ENCODE peak calls at places on chromosomes 2 and 18, in six cellular contexts. S is HCT116, M is GM12891, B is suprapubic skin, T is GM12892, E is heart left ventricle. H is an unnamed sample.

GRCh38 chr2:144517825-144518699 is 1.9 kb downstream of the ZEB2 start:
- DNase-seq in S (no peak), M (no peak), B (no peak), T (no peak), E (no peak), H (no peak)

GRCh38 chr2:109649736-109650695 is 35.9 kb downstream of the SOWAHC start:
- DNase-seq in S (no peak), M (no peak), B (no peak), T (no peak), E (no peak), H (no peak)

GRCh38 chr2:603427-603826 is 73.8 kb downstream of the TMEM18 start:
- DNase-seq in S (peak; percentile 18), M (no peak), B (no peak), T (no peak), E (no peak), H (no peak)

GRCh38 chr18:63253428-63254372 is 65.9 kb downstream of the BCL2 start:
- DNase-seq in S (no peak), M (no peak), B (no peak), T (no peak), E (no peak), H (no peak)

GRCh38 chr2:127859712-127860085 is 1.7 kb upstream of the POLR2D start:
- DNase-seq in S (peak; percentile 37), M (peak; percentile 49), B (no peak), T (peak; percentile 37), E (peak; percentile 36), H (no peak)

GRCh38 chr2:120565095-120565460 is 170.6 kb upstream of the GLI2 start:
- DNase-seq in S (no peak), M (no peak), B (no peak), T (no peak), E (no peak), H (no peak)

GRCh38 chr2:26735096-26735495 is 29.0 kb upstream of the SLC35F6 start:
- DNase-seq in S (no peak), M (no peak), B (no peak), T (no peak), E (no peak), H (no peak)

GRCh38 chr18:42290318-42291307 is 335.6 kb downstream of the PIK3C3 start:
- DNase-seq in S (no peak), M (no peak), B (no peak), T (no peak), E (peak; percentile 40), H (no peak)

DNA sequence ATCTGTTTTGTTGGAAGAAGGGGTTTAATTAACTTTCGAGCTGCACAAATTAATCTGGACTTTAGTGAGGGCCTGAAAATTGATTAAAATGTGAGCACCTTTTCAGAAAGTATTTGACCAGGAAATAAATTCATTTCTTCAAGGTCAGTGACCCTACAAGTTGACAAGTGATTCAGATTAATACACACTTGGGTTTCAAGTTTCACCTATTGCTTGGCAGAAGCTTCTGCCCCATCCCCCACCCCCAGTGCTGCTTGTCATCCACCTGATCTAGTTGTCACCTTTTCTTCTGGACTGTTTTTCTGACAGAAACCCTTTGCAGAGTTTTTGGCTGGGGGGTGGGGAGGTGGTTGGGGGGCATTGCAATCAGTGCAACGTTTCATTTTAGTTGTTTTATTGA is 46.2 kb downstream of the RPRM start:
- DNase-seq in S (no peak), M (no peak), B (no peak), T (no peak), E (no peak), H (no peak)
- TF ChIP-seq POLR2A in S (no peak), M (no peak), B (no peak), T (no peak), E (no peak), H (no peak)

GRCh38 chr2:176129013-176129796 is at the start of gene HOXD8:
- DNase-seq in S (peak; percentile 59), M (no peak), B (no peak), T (no peak), E (peak; percentile 47), H (no peak)
- TF ChIP-seq POLR2A in S (no peak), M (no peak), B (no peak), T (no peak), E (no peak), H (no peak)

DNA sequence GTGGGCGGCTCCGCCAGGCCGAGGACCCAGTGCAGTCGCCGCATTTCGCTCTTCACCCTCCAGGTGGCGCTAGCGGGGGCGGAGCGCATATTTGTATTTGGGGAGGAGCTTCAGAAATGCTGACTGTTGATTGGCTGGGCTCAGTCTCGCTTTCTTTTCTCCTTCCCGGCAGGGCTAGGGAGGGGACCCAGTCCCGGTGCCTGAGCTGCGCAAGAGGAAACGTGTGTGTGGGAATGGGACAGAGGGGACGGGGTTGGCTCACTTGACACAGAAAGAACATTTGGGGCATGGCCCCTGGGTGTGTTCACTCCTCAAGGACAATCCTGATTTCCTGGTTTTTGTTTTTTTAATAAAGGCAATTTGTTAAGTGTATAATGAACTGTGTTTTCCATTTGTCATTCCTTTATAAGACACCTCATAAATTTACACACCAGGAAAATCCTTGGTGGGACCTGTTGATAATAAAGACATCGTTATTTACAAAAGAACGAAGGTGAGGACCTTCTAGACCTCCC is 20.4 kb upstream of the DNMT3A start:
- DNase-seq in S (peak; percentile 80), M (peak; percentile 87), B (peak; percentile 96), T (peak; percentile 84), E (peak; percentile 91), H (peak; percentile 95)
- TF ChIP-seq POLR2A in S (peak; percentile 81), M (peak; percentile 94), B (no peak), T (peak; percentile 88), E (no peak), H (no peak)

GRCh38 chr2:64653174-64654062 is at the start of gene SERTAD2:
- DNase-seq in S (no peak), M (peak; percentile 85), B (peak; percentile 92), T (peak; percentile 81), E (peak; percentile 92), H (peak; percentile 92)
- TF ChIP-seq POLR2A in S (peak; percentile 75), M (peak; percentile 65), B (no peak), T (peak; percentile 89), E (no peak), H (no peak)

GRCh38 chr2:47867205-47867604 is 39.1 kb downstream of the FBXO11 start:
- DNase-seq in S (peak; percentile 31), M (no peak), B (no peak), T (no peak), E (no peak), H (peak; percentile 40)
- TF ChIP-seq POLR2A in S (no peak), M (no peak), B (no peak), T (no peak), E (no peak), H (no peak)

H was measured in upper lobe of left lung.